ENCODE peak calls at places on chromosome 10, in six cellular contexts. V, M, T, L, E and D are unnamed samples.

GRCh38 chr10:119449760-119450461 is 92.6 kb downstream of the RGS10 start:
- DNase-seq in L (no peak), T (no peak), V (no peak), E (no peak), M (no peak), D (no peak)

GRCh38 chr10:110993024-110993693 is 73.8 kb downstream of the SHOC2 start:
- DNase-seq in M (no peak), T (peak; percentile 13), E (no peak), V (no peak), L (no peak), D (no peak)

GRCh38 chr10:34506773-34507172 is 308.3 kb downstream of the PARD3 start:
- DNase-seq in E (no peak), V (no peak), M (no peak), L (no peak), T (no peak), D (no peak)

GRCh38 chr10:119251315-119251708 is 43.9 kb downstream of the GRK5 start:
- DNase-seq in T (no peak), E (peak; percentile 65), M (no peak), V (no peak), L (no peak), D (no peak)

GRCh38 chr10:12507165-12507870 is 158.0 kb downstream of the CAMK1D start:
- DNase-seq in T (no peak), V (no peak), E (no peak), L (no peak), M (no peak), D (no peak)

GRCh38 chr10:71755179-71755879 is 18.0 kb downstream of the VSIR start:
- DNase-seq in E (no peak), V (no peak), L (no peak), T (no peak), M (no peak), D (no peak)

GRCh38 chr10:80964955-80965614 is 427.4 kb downstream of the SH2D4B start:
- DNase-seq in V (no peak), L (no peak), E (no peak), T (peak; percentile 25), M (no peak), D (no peak)

GRCh38 chr10:48574322-48574796 is 30.5 kb downstream of the ARHGAP22 start:
- DNase-seq in T (no peak), M (no peak), E (no peak), L (no peak), V (no peak), D (no peak)

GRCh38 chr10:28296023-28296422 is 6.8 kb downstream of the MPP7 start:
- DNase-seq in L (no peak), E (no peak), M (no peak), V (no peak), T (no peak), D (no peak)

GRCh38 chr10:128274938-128275337 is 148.7 kb upstream of the MKI67 start:
- DNase-seq in M (no peak), T (no peak), E (peak; percentile 26), V (no peak), L (no peak), D (no peak)

GRCh38 chr10:130236711-130237110 is 100.5 kb downstream of the GLRX3 start:
- DNase-seq in M (no peak), L (no peak), T (no peak), E (no peak), V (no peak), D (no peak)

GRCh38 chr10:73591578-73591902 is 398 bp upstream of the USP54 start:
- DNase-seq in V (no peak), T (no peak), E (no peak), M (no peak), L (peak; percentile 45), D (no peak)

GRCh38 chr10:75211007-75211735 is 575 bp downstream of the VDAC2 start:
- DNase-seq in M (peak; percentile 24), E (peak; percentile 76), V (no peak), T (no peak), L (peak; percentile 48), D (no peak)

GRCh38 chr10:16948335-16948734 is 131.1 kb upstream of the RSU1 start:
- DNase-seq in T (no peak), M (no peak), E (no peak), V (no peak), L (no peak), D (no peak)

GRCh38 chr10:44383749-44384600 is 922 bp downstream of the CXCL12 start:
- DNase-seq in V (no peak), T (no peak), E (no peak), M (peak; percentile 43), L (no peak), D (no peak)

GRCh38 chr10:34333513-34333912 is 481.6 kb downstream of the PARD3 start:
- DNase-seq in M (no peak), L (no peak), V (no peak), T (no peak), E (no peak), D (no peak)

GRCh38 chr10:43055991-43056567 is 20.8 kb upstream of the RET start:
- DNase-seq in L (no peak), M (peak; percentile 87), E (no peak), T (no peak), V (no peak), D (no peak)

GRCh38 chr10:10773109-10773508 is 244.6 kb upstream of the CELF2 start:
- DNase-seq in T (no peak), V (no peak), E (no peak), M (no peak), L (no peak), D (no peak)

GRCh38 chr10:4780782-4781181 is 45.2 kb upstream of the AKR1E2 start:
- DNase-seq in T (no peak), E (no peak), L (no peak), M (peak; percentile 21), V (no peak), D (no peak)

GRCh38 chr10:59435707-59436106 is 73.4 kb upstream of the FAM13C start:
- DNase-seq in V (no peak), M (no peak), T (no peak), E (no peak), L (no peak), D (no peak)

GRCh38 chr10:77328272-77328816 is 309.3 kb downstream of the KCNMA1 start:
- DNase-seq in E (peak; percentile 41), M (no peak), T (no peak), L (peak; percentile 10), V (no peak), D (no peak)

GRCh38 chr10:105950410-105950809 is 1214.1 kb downstream of the SORCS1 start:
- DNase-seq in L (peak; percentile 13), V (no peak), M (peak; percentile 32), T (peak; percentile 5), E (peak; percentile 11), D (no peak)

GRCh38 chr10:34194259-34194658 is 620.8 kb downstream of the PARD3 start:
- DNase-seq in T (no peak), M (peak; percentile 42), V (no peak), E (no peak), L (no peak), D (no peak)

GRCh38 chr10:78966844-78967488 is 101.8 kb upstream of the ZMIZ1 start:
- DNase-seq in M (no peak), E (no peak), V (no peak), T (no peak), L (no peak), D (no peak)

GRCh38 chr10:7258948-7259523 is 151.8 kb downstream of the SFMBT2 start:
- DNase-seq in V (no peak), T (no peak), L (no peak), M (peak; percentile 41), E (no peak), D (no peak)

GRCh38 chr10:35872666-35873065 is 230.6 kb upstream of the FZD8 start:
- DNase-seq in V (no peak), M (no peak), L (no peak), T (no peak), E (no peak), D (no peak)

GRCh38 chr10:35876248-35876647 is 234.2 kb upstream of the FZD8 start:
- DNase-seq in E (no peak), M (no peak), L (no peak), T (no peak), V (no peak), D (no peak)

GRCh38 chr10:35875281-35875680 is 233.2 kb upstream of the FZD8 start:
- DNase-seq in T (no peak), M (no peak), V (no peak), E (no peak), L (no peak), D (no peak)

GRCh38 chr10:35870665-35871310 is 228.7 kb upstream of the FZD8 start:
- DNase-seq in E (no peak), V (no peak), T (no peak), L (no peak), M (no peak), D (no peak)

GRCh38 chr10:35874326-35875070 is 232.4 kb upstream of the FZD8 start:
- DNase-seq in L (no peak), T (no peak), V (no peak), E (no peak), M (no peak), D (no peak)
- TF ChIP-seq SIN3A in L (no peak), T (no peak), V (no peak), E (no peak), M (no peak), D (no peak)

GRCh38 chr10:124157286-124157685 is 63.9 kb upstream of the CHST15 start:
- DNase-seq in T (no peak), E (no peak), M (no peak), V (no peak), L (no peak), D (no peak)
- TF ChIP-seq REST in T (no peak), E (no peak), M (no peak), V (no peak), L (no peak), D (no peak)

DNA sequence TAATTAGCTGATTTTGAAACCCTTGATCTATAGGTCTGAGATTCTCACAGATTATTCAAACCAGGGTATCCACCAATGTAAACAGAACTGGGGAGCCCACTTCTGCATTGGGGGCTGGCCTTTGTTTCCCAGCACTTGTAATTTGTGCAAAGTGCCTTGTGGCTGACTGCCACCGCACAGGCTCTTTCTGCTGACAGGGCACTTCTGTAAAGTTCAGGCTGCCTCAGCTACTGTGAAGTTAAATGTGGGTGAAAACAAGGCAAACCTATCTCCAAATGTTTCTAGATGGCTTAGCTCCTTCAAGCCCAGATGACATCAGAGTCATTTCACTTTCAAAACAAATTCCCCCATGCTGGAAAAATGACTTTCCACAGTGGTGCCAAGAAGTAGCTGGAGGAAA is 54.7 kb downstream of the GRID1 start:
- DNase-seq in V (no peak), T (no peak), M (no peak), L (no peak), E (no peak), D (no peak)
- H3K4me1 ChIP-seq in V (no peaks in the 10 kb centered on the region), T (no peaks in the 10 kb centered on the region), M (no peaks in the 10 kb centered on the region), L (no peaks in the 10 kb centered on the region), E (no peaks in the 10 kb centered on the region), D (no peaks in the 10 kb centered on the region)

GRCh38 chr10:35911954-35912353 is 269.9 kb upstream of the FZD8 start:
- DNase-seq in T (no peak), M (no peak), E (no peak), V (no peak), L (no peak), D (no peak)

GRCh38 chr10:35909291-35909690 is 267.2 kb upstream of the FZD8 start:
- DNase-seq in V (no peak), E (no peak), M (no peak), L (no peak), T (no peak), D (no peak)

GRCh38 chr10:35911233-35911632 is 269.1 kb upstream of the FZD8 start:
- DNase-seq in V (no peak), L (no peak), E (no peak), T (no peak), M (no peak), D (no peak)

GRCh38 chr10:35908451-35908850 is 266.4 kb upstream of the FZD8 start:
- DNase-seq in T (no peak), M (no peak), V (no peak), E (no peak), L (no peak), D (no peak)

GRCh38 chr10:35910234-35910633 is 268.1 kb upstream of the FZD8 start:
- DNase-seq in E (no peak), V (no peak), L (no peak), M (no peak), T (no peak), D (no peak)
- TF ChIP-seq SIN3A in E (no peak), V (no peak), L (no peak), M (no peak), T (no peak), D (no peak)